ENCODE peak calls at places on chromosomes 12 and 14, in five cellular contexts. One of them, this sample, is unnamed.

GRCh38 chr12:3071107-3071506 is 6.1 kb upstream of the TSPAN9 start:
- DNase-seq in activated T-helper 9 cell treated with anti-CD3 and anti-CD28 coated beads, Interleukin-2, amount 50 U/mL, for 16 hours: no peak
- DNase-seq in HT-29: no peak
- DNase-seq in NCI-H1105 treated with DMSO at 0.1 percent for 48 hours: peak; percentile 11
- DNase-seq in HS-5: no peak
- DNase-seq in this sample: no peak

GRCh38 chr14:44662250-44662891 is 155.3 kb upstream of the FSCB start:
- DNase-seq in activated T-helper 9 cell treated with anti-CD3 and anti-CD28 coated beads, Interleukin-2, amount 50 U/mL, for 16 hours: no peak
- DNase-seq in HT-29: no peak
- DNase-seq in NCI-H1105 treated with DMSO at 0.1 percent for 48 hours: no peak
- DNase-seq in HS-5: no peak
- DNase-seq in this sample: no peak

GRCh38 chr12:127548123-127548553 is 718.8 kb upstream of the TMEM132C start:
- DNase-seq in activated T-helper 9 cell treated with anti-CD3 and anti-CD28 coated beads, Interleukin-2, amount 50 U/mL, for 16 hours: no peak
- DNase-seq in HT-29: no peak
- DNase-seq in NCI-H1105 treated with DMSO at 0.1 percent for 48 hours: peak; percentile 97
- DNase-seq in HS-5: peak; percentile 83
- DNase-seq in this sample: no peak

GRCh38 chr14:98953544-98954346 is 318.3 kb downstream of the BCL11B start:
- DNase-seq in activated T-helper 9 cell treated with anti-CD3 and anti-CD28 coated beads, Interleukin-2, amount 50 U/mL, for 16 hours: no peak
- DNase-seq in HT-29: peak; percentile 20
- DNase-seq in NCI-H1105 treated with DMSO at 0.1 percent for 48 hours: no peak
- DNase-seq in HS-5: no peak
- DNase-seq in this sample: no peak

GRCh38 chr12:55698965-55699364 is 8.7 kb downstream of the ITGA7 start:
- DNase-seq in activated T-helper 9 cell treated with anti-CD3 and anti-CD28 coated beads, Interleukin-2, amount 50 U/mL, for 16 hours: no peak
- DNase-seq in HT-29: no peak
- DNase-seq in NCI-H1105 treated with DMSO at 0.1 percent for 48 hours: no peak
- DNase-seq in HS-5: no peak
- DNase-seq in this sample: no peak

GRCh38 chr14:56474419-56475022 is 105.1 kb upstream of the TMEM260 start:
- DNase-seq in activated T-helper 9 cell treated with anti-CD3 and anti-CD28 coated beads, Interleukin-2, amount 50 U/mL, for 16 hours: no peak
- DNase-seq in HT-29: peak; percentile 74
- DNase-seq in NCI-H1105 treated with DMSO at 0.1 percent for 48 hours: peak; percentile 63
- DNase-seq in HS-5: peak; percentile 5
- DNase-seq in this sample: peak; percentile 18

GRCh38 chr12:96402061-96402460 is 1.8 kb upstream of the CDK17 start:
- DNase-seq in activated T-helper 9 cell treated with anti-CD3 and anti-CD28 coated beads, Interleukin-2, amount 50 U/mL, for 16 hours: no peak
- DNase-seq in HT-29: no peak
- DNase-seq in NCI-H1105 treated with DMSO at 0.1 percent for 48 hours: no peak
- DNase-seq in HS-5: no peak
- DNase-seq in this sample: no peak

GRCh38 chr12:47758834-47759690 is at the start of gene RAPGEF3:
- DNase-seq in activated T-helper 9 cell treated with anti-CD3 and anti-CD28 coated beads, Interleukin-2, amount 50 U/mL, for 16 hours: peak; percentile 67
- DNase-seq in HT-29: peak; percentile 83
- DNase-seq in NCI-H1105 treated with DMSO at 0.1 percent for 48 hours: peak; percentile 51
- DNase-seq in HS-5: peak; percentile 49
- DNase-seq in this sample: no peak

GRCh38 chr12:32502693-32503510 is 103.5 kb downstream of the FGD4 start:
- DNase-seq in activated T-helper 9 cell treated with anti-CD3 and anti-CD28 coated beads, Interleukin-2, amount 50 U/mL, for 16 hours: no peak
- DNase-seq in HT-29: no peak
- DNase-seq in NCI-H1105 treated with DMSO at 0.1 percent for 48 hours: no peak
- DNase-seq in HS-5: no peak
- DNase-seq in this sample: no peak

GRCh38 chr14:65297744-65298143 is 114.8 kb upstream of the FUT8 start:
- DNase-seq in activated T-helper 9 cell treated with anti-CD3 and anti-CD28 coated beads, Interleukin-2, amount 50 U/mL, for 16 hours: no peak
- DNase-seq in HT-29: no peak
- DNase-seq in NCI-H1105 treated with DMSO at 0.1 percent for 48 hours: no peak
- DNase-seq in HS-5: no peak
- DNase-seq in this sample: no peak